ENCODE peak calls at places on chromosomes 11 and 22, in nine cellular contexts. One of them, this sample, is unnamed.

GRCh38 chr22:36636916-36637315 is 66.6 kb downstream of the CACNG2 start:
- DNase-seq in right atrium auricular region: no peak
- DNase-seq in BJ: no peak
- DNase-seq in brain microvascular endothelial cell: no peak
- DNase-seq in HFF-Myc: no peak
- DNase-seq in ovary: no peak
- DNase-seq in PC-3: no peak
- DNase-seq in NB4: no peak
- DNase-seq in foreskin fibroblast: no peak
- DNase-seq in this sample: no peak

GRCh38 chr22:48141301-48141700 is 1378.9 kb downstream of the TBC1D22A start:
- DNase-seq in right atrium auricular region: peak
- DNase-seq in NB4: no peak
- DNase-seq in foreskin fibroblast: no peak
- DNase-seq in HFF-Myc: no peak
- DNase-seq in BJ: no peak
- DNase-seq in ovary: no peak
- DNase-seq in PC-3: no peak
- DNase-seq in brain microvascular endothelial cell: no peak
- DNase-seq in this sample: no peak

GRCh38 chr11:61834278-61835004 is 6.3 kb downstream of the FADS2 start:
- DNase-seq in right atrium auricular region: peak
- DNase-seq in foreskin fibroblast: peak
- DNase-seq in BJ: no peak
- DNase-seq in HFF-Myc: no peak
- DNase-seq in NB4: peak
- DNase-seq in brain microvascular endothelial cell: peak
- DNase-seq in ovary: peak
- DNase-seq in PC-3: peak
- DNase-seq in this sample: peak

GRCh38 chr11:47254381-47254780 is 3.4 kb upstream of the NR1H3 start:
- DNase-seq in PC-3: no peak
- DNase-seq in ovary: no peak
- DNase-seq in foreskin fibroblast: peak
- DNase-seq in HFF-Myc: no peak
- DNase-seq in brain microvascular endothelial cell: no peak
- DNase-seq in NB4: peak
- DNase-seq in BJ: no peak
- DNase-seq in right atrium auricular region: no peak
- DNase-seq in this sample: no peak

GRCh38 chr11:36619502-36619901 is 21.5 kb upstream of the RAG2 start:
- DNase-seq in brain microvascular endothelial cell: no peak
- DNase-seq in NB4: no peak
- DNase-seq in HFF-Myc: no peak
- DNase-seq in ovary: no peak
- DNase-seq in PC-3: no peak
- DNase-seq in foreskin fibroblast: no peak
- DNase-seq in BJ: no peak
- DNase-seq in right atrium auricular region: no peak
- DNase-seq in this sample: no peak

GRCh38 chr22:28711820-28712777 is 29.5 kb downstream of the CHEK2 start:
- DNase-seq in PC-3: peak
- DNase-seq in NB4: peak
- DNase-seq in foreskin fibroblast: peak
- DNase-seq in ovary: no peak
- DNase-seq in BJ: peak
- DNase-seq in brain microvascular endothelial cell: peak
- DNase-seq in HFF-Myc: peak
- DNase-seq in right atrium auricular region: no peak
- DNase-seq in this sample: no peak

GRCh38 chr11:129973068-129973467 is 29.6 kb downstream of the PRDM10 start:
- DNase-seq in ovary: no peak
- DNase-seq in BJ: no peak
- DNase-seq in foreskin fibroblast: no peak
- DNase-seq in brain microvascular endothelial cell: no peak
- DNase-seq in PC-3: no peak
- DNase-seq in HFF-Myc: no peak
- DNase-seq in NB4: peak
- DNase-seq in right atrium auricular region: no peak
- DNase-seq in this sample: peak

GRCh38 chr22:47204002-47204979 is 441.8 kb downstream of the TBC1D22A start:
- DNase-seq in right atrium auricular region: peak
- DNase-seq in brain microvascular endothelial cell: no peak
- DNase-seq in BJ: no peak
- DNase-seq in PC-3: no peak
- DNase-seq in NB4: no peak
- DNase-seq in foreskin fibroblast: no peak
- DNase-seq in HFF-Myc: no peak
- DNase-seq in ovary: peak
- DNase-seq in this sample: no peak

GRCh38 chr11:100269511-100269910 is 417.6 kb upstream of the ARHGAP42 start:
- DNase-seq in foreskin fibroblast: no peak
- DNase-seq in HFF-Myc: no peak
- DNase-seq in ovary: no peak
- DNase-seq in NB4: no peak
- DNase-seq in BJ: no peak
- DNase-seq in PC-3: no peak
- DNase-seq in brain microvascular endothelial cell: no peak
- DNase-seq in right atrium auricular region: no peak
- DNase-seq in this sample: no peak

GRCh38 chr11:3169235-3169951 is 4.3 kb upstream of the OSBPL5 start:
- DNase-seq in ovary: no peak
- DNase-seq in brain microvascular endothelial cell: peak
- DNase-seq in BJ: no peak
- DNase-seq in right atrium auricular region: no peak
- DNase-seq in PC-3: peak
- DNase-seq in HFF-Myc: no peak
- DNase-seq in NB4: peak
- DNase-seq in foreskin fibroblast: peak
- DNase-seq in this sample: no peak

GRCh38 chr11:69702769-69703510 is 882 bp downstream of the FGF19 start:
- DNase-seq in NB4: no peak
- DNase-seq in ovary: no peak
- DNase-seq in BJ: no peak
- DNase-seq in PC-3: no peak
- DNase-seq in foreskin fibroblast: peak
- DNase-seq in brain microvascular endothelial cell: no peak
- DNase-seq in right atrium auricular region: no peak
- DNase-seq in HFF-Myc: no peak
- DNase-seq in this sample: no peak

GRCh38 chr22:44003016-44003775 is 20.9 kb upstream of the PARVB start:
- DNase-seq in NB4: no peak
- DNase-seq in brain microvascular endothelial cell: no peak
- DNase-seq in HFF-Myc: no peak
- DNase-seq in PC-3: no peak
- DNase-seq in foreskin fibroblast: no peak
- DNase-seq in right atrium auricular region: no peak
- DNase-seq in ovary: no peak
- DNase-seq in BJ: no peak
- DNase-seq in this sample: no peak

GRCh38 chr11:27912916-27913315 is 195.0 kb downstream of the KIF18A start:
- DNase-seq in HFF-Myc: no peak
- DNase-seq in foreskin fibroblast: no peak
- DNase-seq in ovary: no peak
- DNase-seq in brain microvascular endothelial cell: peak
- DNase-seq in BJ: no peak
- DNase-seq in right atrium auricular region: no peak
- DNase-seq in PC-3: no peak
- DNase-seq in NB4: no peak
- DNase-seq in this sample: no peak

GRCh38 chr11:122081073-122081472 is 34.9 kb downstream of the BLID start:
- DNase-seq in NB4: no peak
- DNase-seq in right atrium auricular region: no peak
- DNase-seq in HFF-Myc: no peak
- DNase-seq in foreskin fibroblast: no peak
- DNase-seq in brain microvascular endothelial cell: no peak
- DNase-seq in PC-3: no peak
- DNase-seq in ovary: no peak
- DNase-seq in BJ: no peak
- DNase-seq in this sample: no peak

GRCh38 chr11:122085712-122086111 is 30.3 kb downstream of the BLID start:
- DNase-seq in foreskin fibroblast: peak
- DNase-seq in brain microvascular endothelial cell: no peak
- DNase-seq in BJ: no peak
- DNase-seq in ovary: no peak
- DNase-seq in NB4: no peak
- DNase-seq in PC-3: no peak
- DNase-seq in right atrium auricular region: no peak
- DNase-seq in HFF-Myc: no peak
- DNase-seq in this sample: no peak

GRCh38 chr11:122082203-122082602 is 33.8 kb downstream of the BLID start:
- DNase-seq in right atrium auricular region: no peak
- DNase-seq in NB4: no peak
- DNase-seq in ovary: no peak
- DNase-seq in foreskin fibroblast: peak
- DNase-seq in brain microvascular endothelial cell: no peak
- DNase-seq in PC-3: no peak
- DNase-seq in BJ: no peak
- DNase-seq in HFF-Myc: no peak
- DNase-seq in this sample: no peak

GRCh38 chr11:122089111-122089510 is 26.9 kb downstream of the BLID start:
- DNase-seq in right atrium auricular region: no peak
- DNase-seq in ovary: no peak
- DNase-seq in brain microvascular endothelial cell: no peak
- DNase-seq in HFF-Myc: no peak
- DNase-seq in PC-3: peak
- DNase-seq in BJ: no peak
- DNase-seq in NB4: no peak
- DNase-seq in foreskin fibroblast: peak
- DNase-seq in this sample: no peak

GRCh38 chr11:122085264-122085663 is 30.8 kb downstream of the BLID start:
- DNase-seq in NB4: no peak
- DNase-seq in right atrium auricular region: no peak
- DNase-seq in PC-3: peak
- DNase-seq in ovary: no peak
- DNase-seq in brain microvascular endothelial cell: peak
- DNase-seq in foreskin fibroblast: peak
- DNase-seq in BJ: peak
- DNase-seq in HFF-Myc: peak
- DNase-seq in this sample: no peak
- H3K4me3 ChIP-seq in NB4: no peak
- H3K4me3 ChIP-seq in right atrium auricular region: no peak
- H3K4me3 ChIP-seq in PC-3: no peak
- H3K4me3 ChIP-seq in ovary: no peak
- H3K4me3 ChIP-seq in brain microvascular endothelial cell: no peak
- H3K4me3 ChIP-seq in foreskin fibroblast: no peak
- H3K4me3 ChIP-seq in BJ: no peak
- H3K4me3 ChIP-seq in HFF-Myc: no peak
- H3K4me3 ChIP-seq in this sample: no peak

DNA sequence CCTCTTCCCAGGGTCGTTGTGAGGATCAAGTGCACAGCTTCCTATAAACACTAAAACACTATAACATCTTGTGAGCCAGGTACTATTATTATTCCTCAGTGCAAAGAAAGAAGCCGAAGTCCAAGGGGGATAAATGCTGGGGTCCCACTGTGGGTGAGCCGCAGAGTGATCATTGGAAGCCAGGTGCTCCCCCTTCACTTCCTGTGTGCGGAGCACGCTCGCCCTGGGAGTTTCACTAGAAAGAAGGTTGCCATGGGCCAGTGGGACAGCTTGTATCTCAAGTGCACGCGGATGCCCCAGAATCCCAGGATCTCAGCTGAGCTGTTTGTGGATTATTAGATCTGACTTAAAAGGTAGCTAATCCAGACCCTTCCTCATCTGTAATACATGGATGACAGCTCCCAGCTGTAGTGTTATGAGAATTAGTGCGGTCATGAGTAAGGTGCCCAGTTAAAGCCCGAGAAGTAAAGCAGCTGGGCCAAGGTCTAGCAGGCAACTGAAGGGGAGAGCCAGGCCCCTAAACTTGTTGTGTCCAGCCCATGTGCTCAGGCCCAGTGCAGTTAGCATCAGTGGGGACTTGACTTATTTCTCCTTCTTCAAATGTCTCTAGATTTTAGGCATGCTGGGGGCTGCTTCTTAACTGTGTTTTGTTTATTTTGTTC is 941 bp downstream of the CBY1 start:
- DNase-seq in ovary: no peak
- DNase-seq in foreskin fibroblast: peak
- DNase-seq in BJ: no peak
- DNase-seq in brain microvascular endothelial cell: peak
- DNase-seq in HFF-Myc: no peak
- DNase-seq in right atrium auricular region: no peak
- DNase-seq in PC-3: peak
- DNase-seq in NB4: peak
- DNase-seq in this sample: peak
- H3K4me3 ChIP-seq in ovary: peak
- H3K4me3 ChIP-seq in foreskin fibroblast: peak
- H3K4me3 ChIP-seq in BJ: peak
- H3K4me3 ChIP-seq in brain microvascular endothelial cell: peak
- H3K4me3 ChIP-seq in HFF-Myc: peak
- H3K4me3 ChIP-seq in right atrium auricular region: peak
- H3K4me3 ChIP-seq in PC-3: peak
- H3K4me3 ChIP-seq in NB4: peak
- H3K4me3 ChIP-seq in this sample: peak

GRCh38 chr22:46007003-46007847 is 30.3 kb upstream of the WNT7B start:
- DNase-seq in foreskin fibroblast: peak
- DNase-seq in brain microvascular endothelial cell: peak
- DNase-seq in BJ: no peak
- DNase-seq in HFF-Myc: no peak
- DNase-seq in PC-3: peak
- DNase-seq in ovary: peak
- DNase-seq in right atrium auricular region: peak
- DNase-seq in NB4: peak
- DNase-seq in this sample: no peak
- H3K4me3 ChIP-seq in foreskin fibroblast: peak
- H3K4me3 ChIP-seq in brain microvascular endothelial cell: no peak
- H3K4me3 ChIP-seq in BJ: peak
- H3K4me3 ChIP-seq in HFF-Myc: peak
- H3K4me3 ChIP-seq in PC-3: peak
- H3K4me3 ChIP-seq in ovary: peak
- H3K4me3 ChIP-seq in right atrium auricular region: no peak
- H3K4me3 ChIP-seq in NB4: peak
- H3K4me3 ChIP-seq in this sample: no peak

GRCh38 chr11:117081908-117082307 is 16.3 kb downstream of the SIK3 start:
- DNase-seq in NB4: no peak
- DNase-seq in BJ: no peak
- DNase-seq in brain microvascular endothelial cell: no peak
- DNase-seq in HFF-Myc: no peak
- DNase-seq in right atrium auricular region: no peak
- DNase-seq in foreskin fibroblast: no peak
- DNase-seq in PC-3: no peak
- DNase-seq in ovary: no peak
- DNase-seq in this sample: no peak

GRCh38 chr11:117080370-117080769 is 17.9 kb downstream of the SIK3 start:
- DNase-seq in BJ: no peak
- DNase-seq in NB4: no peak
- DNase-seq in brain microvascular endothelial cell: no peak
- DNase-seq in HFF-Myc: no peak
- DNase-seq in right atrium auricular region: no peak
- DNase-seq in PC-3: no peak
- DNase-seq in foreskin fibroblast: no peak
- DNase-seq in ovary: no peak
- DNase-seq in this sample: no peak

GRCh38 chr11:117084992-117085391 is 13.2 kb downstream of the SIK3 start:
- DNase-seq in BJ: no peak
- DNase-seq in foreskin fibroblast: peak
- DNase-seq in HFF-Myc: no peak
- DNase-seq in ovary: no peak
- DNase-seq in right atrium auricular region: no peak
- DNase-seq in NB4: peak
- DNase-seq in brain microvascular endothelial cell: no peak
- DNase-seq in PC-3: no peak
- DNase-seq in this sample: no peak

GRCh38 chr11:117087446-117087845 is 10.8 kb downstream of the SIK3 start:
- DNase-seq in ovary: no peak
- DNase-seq in PC-3: no peak
- DNase-seq in BJ: no peak
- DNase-seq in NB4: no peak
- DNase-seq in HFF-Myc: no peak
- DNase-seq in foreskin fibroblast: no peak
- DNase-seq in right atrium auricular region: no peak
- DNase-seq in brain microvascular endothelial cell: no peak
- DNase-seq in this sample: no peak

GRCh38 chr11:117083011-117083940 is 15.0 kb downstream of the SIK3 start:
- DNase-seq in foreskin fibroblast: peak
- DNase-seq in brain microvascular endothelial cell: no peak
- DNase-seq in right atrium auricular region: no peak
- DNase-seq in BJ: no peak
- DNase-seq in ovary: no peak
- DNase-seq in PC-3: no peak
- DNase-seq in HFF-Myc: no peak
- DNase-seq in NB4: no peak
- DNase-seq in this sample: no peak
- H3K4me3 ChIP-seq in foreskin fibroblast: no peak
- H3K4me3 ChIP-seq in brain microvascular endothelial cell: no peak
- H3K4me3 ChIP-seq in right atrium auricular region: no peak
- H3K4me3 ChIP-seq in BJ: no peak
- H3K4me3 ChIP-seq in ovary: no peak
- H3K4me3 ChIP-seq in PC-3: no peak
- H3K4me3 ChIP-seq in HFF-Myc: no peak
- H3K4me3 ChIP-seq in NB4: no peak
- H3K4me3 ChIP-seq in this sample: no peak

This sample was measured in OCI-LY7.